ENCODE peak calls at places on chromosomes 13 and 19, in five cellular contexts. L is BE2C, E is transverse colon, F is iPS DF 6.9, P is uterus. U is an unnamed sample. For H3K9me3 and H3K27me3, the result is how much of the 10 kb centered on the place peaks cover.

GRCh38 chr13:109427148-109427547 is 359.2 kb downstream of the IRS2 start:
- DNase-seq in L (no peak), P (no peak), E (no peak), F (no peak), U (no peak)

GRCh38 chr19:29001922-29002247 is 211.1 kb downstream of the UQCRFS1 start:
- DNase-seq in E (no peak), L (no peak), P (no peak), F (no peak), U (no peak)

GRCh38 chr13:27679396-27679795 is 57.7 kb downstream of the POLR1D start:
- DNase-seq in E (no peak), F (no peak), L (no peak), P (no peak), U (no peak)

GRCh38 chr19:30783212-30783611 is 411.0 kb downstream of the ZNF536 start:
- DNase-seq in P (no peak), F (no peak), L (no peak), E (no peak), U (no peak)

GRCh38 chr13:71979616-71980015 is 112.6 kb upstream of the DACH1 start:
- DNase-seq in P (no peak), L (peak), E (no peak), F (peak), U (no peak)

GRCh38 chr19:7833225-7834156 is 3.5 kb downstream of the EVI5L start:
- DNase-seq in F (no peak), L (no peak), E (peak), P (no peak), U (peak)

GRCh38 chr19:38317104-38317612 is 1.4 kb upstream of the YIF1B start:
- DNase-seq in F (no peak), L (no peak), P (no peak), E (no peak), U (peak)

GRCh38 chr19:10074153-10074552 is 12.0 kb upstream of the SHFL start:
- DNase-seq in P (no peak), E (no peak), L (peak), F (no peak), U (no peak)

GRCh38 chr19:23203841-23204344 is 46.3 kb downstream of the ZNF724 start:
- DNase-seq in L (no peak), E (no peak), P (peak), F (no peak), U (no peak)

GRCh38 chr13:30148171-30148754 is 159.1 kb downstream of the KATNAL1 start:
- DNase-seq in F (no peak), E (no peak), L (no peak), P (no peak), U (peak)

GRCh38 chr13:29901714-29902631 is 51.6 kb upstream of the UBL3 start:
- DNase-seq in E (peak), P (peak), F (no peak), L (peak), U (no peak)

DNA sequence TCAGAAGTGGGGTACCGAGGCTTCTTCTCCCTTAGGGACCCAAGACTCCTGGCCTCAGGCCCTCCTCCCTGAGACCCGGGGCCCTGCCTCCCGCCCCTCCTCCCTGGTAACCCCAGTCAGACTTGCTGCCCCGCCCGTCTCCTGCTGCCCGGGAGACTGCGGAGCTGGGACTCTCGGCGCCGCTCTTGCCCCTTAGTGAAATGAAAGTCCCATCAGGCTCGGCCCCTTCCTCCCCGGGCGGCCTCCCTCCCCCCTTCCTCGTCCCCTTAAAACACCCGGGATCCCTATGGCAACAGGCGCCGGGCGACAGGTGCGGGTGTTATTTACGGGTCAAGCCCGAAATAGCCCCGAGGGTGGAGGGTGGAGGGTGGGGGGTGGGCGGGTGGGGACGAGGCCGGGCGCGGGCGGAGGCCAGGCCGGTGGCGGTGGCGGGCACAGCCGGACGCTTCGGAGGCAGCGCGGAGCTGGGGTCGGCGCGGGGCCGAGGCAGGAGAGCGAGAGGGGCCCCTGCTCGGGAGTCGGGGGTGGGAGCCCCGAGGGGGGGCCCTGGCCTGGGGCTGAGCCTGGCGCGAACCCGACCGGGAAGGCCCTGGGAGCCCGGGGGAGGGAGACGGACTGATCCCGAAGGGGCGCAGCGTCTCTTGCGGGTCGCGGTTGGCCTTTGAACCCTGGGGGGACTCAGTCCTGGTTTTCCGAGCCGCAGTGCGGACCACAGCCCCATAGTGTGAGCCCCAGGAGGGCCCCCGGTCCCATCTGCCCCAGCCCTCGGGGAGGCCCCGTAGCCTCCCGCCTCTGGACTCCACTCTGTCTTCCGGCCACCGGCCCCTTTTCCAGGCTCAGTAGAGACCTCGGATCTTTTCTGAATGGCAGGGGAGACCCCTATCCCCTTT is at the start of gene CACNG6:
- DNase-seq in L (no peak), E (no peak), F (no peak), P (no peak), U (no peak)
- H3K4me3 ChIP-seq in L (no peak), E (peak), F (peak), P (no peak), U (no peak)

DNA sequence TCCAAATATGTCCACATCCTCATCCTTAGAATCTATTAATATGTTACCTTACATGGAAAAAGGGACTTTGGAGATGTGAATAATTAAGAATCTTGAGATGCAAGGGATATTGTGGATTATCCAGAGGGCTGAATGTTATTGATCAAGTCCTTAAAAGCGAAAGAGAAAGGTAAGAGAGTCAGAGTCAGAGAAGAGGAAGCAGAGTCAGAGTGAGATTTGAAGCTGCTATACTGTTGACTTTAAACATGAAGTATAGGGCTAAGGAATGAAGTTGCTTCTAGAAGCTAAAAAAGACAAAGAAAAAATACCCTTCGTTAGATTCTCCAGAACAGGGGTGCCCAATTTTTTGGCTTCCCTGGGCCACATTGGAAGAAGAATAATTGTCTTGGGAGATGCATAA is 627.2 kb upstream of the SLITRK6 start:
- DNase-seq in E (no peak), P (no peak), L (no peak), F (no peak), U (no peak)
- H3K9me3 ChIP-seq in E (under half), P (under half), L (under half), F (under half), U (under half)

GRCh38 chr13:112638157-112638750 is 50.3 kb upstream of the TUBGCP3 start:
- DNase-seq in L (no peak), P (peak), F (no peak), E (no peak), U (peak)

GRCh38 chr13:112637017-112637801 is 49.3 kb upstream of the TUBGCP3 start:
- DNase-seq in E (no peak), F (no peak), P (no peak), L (no peak), U (peak)

GRCh38 chr13:112634102-112634501 is 46.1 kb upstream of the TUBGCP3 start:
- DNase-seq in P (no peak), E (no peak), F (no peak), L (no peak), U (peak)

GRCh38 chr13:112636401-112636975 is 48.5 kb upstream of the TUBGCP3 start:
- DNase-seq in L (no peak), F (no peak), P (peak), E (no peak), U (peak)

GRCh38 chr13:112635323-112635722 is 47.4 kb upstream of the TUBGCP3 start:
- DNase-seq in F (no peak), L (no peak), P (no peak), E (no peak), U (peak)
- H3K27me3 ChIP-seq in F (under half), L (under half), P (under half), E (half or more), U (under half)

DNA sequence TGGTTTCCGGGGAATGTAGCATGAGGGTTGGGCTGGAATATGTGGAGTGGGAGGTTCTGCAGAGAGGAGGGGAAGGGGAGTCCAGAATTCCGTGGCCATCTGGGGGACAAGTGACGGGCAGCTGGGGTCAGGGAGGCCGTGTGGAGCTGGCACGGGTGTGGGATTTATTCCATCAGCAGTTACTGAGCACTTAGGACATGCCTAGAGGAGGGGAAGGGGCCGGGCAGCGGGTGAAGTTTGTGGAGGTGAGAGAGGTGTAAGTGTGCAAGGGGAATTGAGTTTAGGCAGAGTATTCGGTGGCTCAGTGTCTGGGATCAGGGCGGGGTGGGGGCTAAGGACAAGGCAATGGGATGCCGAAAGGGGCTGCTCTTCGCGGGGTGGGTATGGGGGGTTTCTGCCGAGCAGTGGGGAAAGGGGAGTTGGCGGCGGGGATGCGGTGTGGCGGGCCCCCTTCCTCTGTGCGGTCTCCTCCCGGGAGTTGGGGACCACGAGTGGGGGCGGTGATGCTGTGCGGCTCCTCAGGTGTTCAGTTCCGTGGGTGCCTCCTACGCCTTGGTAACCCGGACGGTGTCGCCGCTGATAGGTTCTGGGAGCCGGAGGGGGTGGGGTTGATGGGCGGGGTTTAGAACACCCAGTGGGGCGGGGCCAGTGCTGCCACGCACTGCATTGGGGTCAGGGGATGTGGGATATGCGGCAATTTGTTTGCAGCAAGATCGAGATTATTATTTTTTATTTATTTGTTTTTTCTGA is 5.4 kb downstream of the CCDC61 start:
- DNase-seq in P (no peak), L (peak), F (no peak), E (peak), U (peak)
- H3K4me3 ChIP-seq in P (no peak), L (peak), F (peak), E (no peak), U (peak)

DNA sequence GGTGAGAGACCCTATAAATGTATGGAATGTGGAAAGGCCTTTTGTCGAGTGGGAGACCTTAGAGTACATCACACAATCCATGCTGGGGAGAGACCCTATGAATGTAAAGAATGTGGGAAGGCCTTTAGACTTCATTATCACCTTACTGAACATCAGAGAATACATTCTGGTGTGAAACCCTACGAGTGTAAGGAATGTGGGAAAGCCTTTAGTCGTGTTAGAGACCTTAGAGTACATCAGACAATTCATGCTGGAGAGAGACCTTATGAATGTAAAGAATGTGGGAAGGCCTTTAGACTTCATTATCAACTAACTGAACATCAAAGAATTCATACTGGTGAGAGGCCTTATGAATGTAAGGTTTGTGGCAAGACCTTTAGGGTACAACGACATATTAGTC is 17.1 kb downstream of the ZNF546 start:
- DNase-seq in F (no peak), L (no peak), P (no peak), E (no peak), U (no peak)
- H3K9me3 ChIP-seq in F (under half), L (under half), P (under half), E (under half), U (half or more)

GRCh38 chr19:6586726-6587092 is 4.2 kb downstream of the CD70 start:
- DNase-seq in L (no peak), F (no peak), P (no peak), E (no peak), U (no peak)
- H3K27me3 ChIP-seq in L (under half), F (under half), P (under half), E (half or more), U (under half)

GRCh38 chr19:17330546-17331253 is 4.0 kb downstream of the ANO8 start:
- DNase-seq in E (no peak), L (no peak), P (no peak), F (no peak), U (no peak)
- H3K4me3 ChIP-seq in E (no peak), L (no peak), P (no peak), F (no peak), U (no peak)

GRCh38 chr19:36679455-36679854 is 8.0 kb upstream of the ZNF567 start:
- DNase-seq in L (no peak), F (no peak), E (no peak), P (no peak), U (no peak)
- H3K9me3 ChIP-seq in L (under half), F (under half), E (under half), P (under half), U (half or more)

DNA sequence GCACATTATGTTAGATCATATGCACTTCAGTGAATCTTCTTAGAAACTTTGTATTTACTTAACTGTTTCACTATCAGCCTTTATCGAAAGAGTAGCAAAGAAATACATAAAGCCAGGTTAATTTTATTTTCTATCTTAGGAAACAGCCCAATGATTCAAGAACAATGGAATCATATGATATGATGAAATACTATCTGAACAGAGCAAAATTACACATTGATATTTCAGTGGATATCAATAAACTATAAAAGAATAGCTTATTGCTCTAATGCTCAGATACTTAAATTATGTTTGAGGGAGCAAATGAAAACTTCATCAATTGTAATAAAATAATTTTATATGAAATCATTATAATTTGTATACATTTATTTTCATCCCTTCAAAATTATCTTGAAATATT is 1100.5 kb upstream of the MIR17HG start:
- DNase-seq in E (no peak), F (no peak), P (no peak), L (no peak), U (no peak)
- H3K27me3 ChIP-seq in E (under half), F (under half), P (under half), L (under half), U (under half)